ENCODE peak calls at places on chromosomes 16 and 17, in four cellular contexts. S is A549, L is GM12878, Z is HepG2. T is an unnamed sample.

GRCh38 chr17:6381052-6381451 is 53.9 kb downstream of the AIPL1 start:
- DNase-seq in S (peak), L (no peak), Z (no peak), T (no peak)

GRCh38 chr17:50835563-50836231 is at the start of gene WFIKKN2:
- DNase-seq in S (no peak), L (no peak), Z (no peak), T (no peak)

GRCh38 chr17:43945074-43945824 is 3.0 kb upstream of the PPY start:
- DNase-seq in S (no peak), L (no peak), Z (no peak), T (no peak)

GRCh38 chr17:67126983-67127382 is 82.6 kb downstream of the CACNG1 start:
- DNase-seq in S (no peak), L (no peak), Z (no peak), T (no peak)

GRCh38 chr17:18224053-18224427 is 1.4 kb upstream of the LLGL1 start:
- DNase-seq in S (no peak), L (no peak), Z (peak), T (no peak)

GRCh38 chr16:66605177-66605999 is 884 bp downstream of the CMTM3 start:
- DNase-seq in S (peak), L (no peak), Z (peak), T (peak)

GRCh38 chr16:89171216-89172170 is at the start of gene CDH15:
- DNase-seq in S (peak), L (peak), Z (peak), T (peak)

GRCh38 chr16:21653571-21653970 is 1.2 kb upstream of the IGSF6 start:
- DNase-seq in S (no peak), L (no peak), Z (no peak), T (no peak)

GRCh38 chr17:83189673-83190385 is 110.4 kb downstream of the METRNL start:
- DNase-seq in S (no peak), L (no peak), Z (peak), T (no peak)

GRCh38 chr16:13262270-13263090 is 361.1 kb downstream of the SHISA9 start:
- DNase-seq in S (no peak), L (no peak), Z (no peak), T (no peak)

GRCh38 chr17:30600830-30601494 is 123.8 kb downstream of the GOSR1 start:
- DNase-seq in S (peak), L (no peak), Z (no peak), T (peak)

GRCh38 chr17:80692931-80693467 is 148.4 kb downstream of the RPTOR start:
- DNase-seq in S (no peak), L (no peak), Z (no peak), T (peak)

GRCh38 chr16:14101415-14101814 is 30.3 kb downstream of the MRTFB start:
- DNase-seq in S (no peak), L (no peak), Z (no peak), T (no peak)

GRCh38 chr16:648071-648785 is 937 bp upstream of the WDR90 start:
- DNase-seq in S (no peak), L (no peak), Z (peak), T (peak)

GRCh38 chr16:3401719-3402397 is 843 bp downstream of the ZNF174 start:
- DNase-seq in S (peak), L (no peak), Z (peak), T (peak)

DNA sequence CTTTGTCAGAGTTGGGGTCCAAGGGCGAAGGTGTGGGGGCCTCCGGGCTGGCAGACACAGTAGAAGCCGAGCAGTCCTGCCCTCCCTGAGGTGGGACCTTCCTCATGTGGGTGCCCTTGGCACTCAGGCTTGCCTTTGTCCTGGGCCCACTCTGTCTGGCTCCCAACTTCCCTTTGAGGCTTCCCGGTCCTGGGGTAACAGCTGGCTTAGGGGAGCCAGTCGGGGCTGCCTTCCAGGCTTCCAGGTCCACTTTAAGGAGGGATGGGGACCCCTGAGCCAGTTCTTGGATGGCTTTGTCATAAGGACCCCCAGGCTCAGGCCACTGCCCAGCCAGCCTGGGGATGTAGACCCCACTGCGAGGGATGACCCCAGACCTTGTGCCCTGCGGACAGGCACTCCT is 7.8 kb downstream of the GAS2L2 start:
- DNase-seq in S (no peak), L (no peak), Z (no peak), T (peak)
- TF ChIP-seq PBX3 in S (no peak), L (no peak), Z (no peak), T (no peak)

GRCh38 chr17:32525116-32525515 is 38.3 kb downstream of the CDK5R1 start:
- DNase-seq in S (no peak), L (no peak), Z (no peak), T (no peak)

GRCh38 chr17:32528825-32529224 is 42.0 kb downstream of the CDK5R1 start:
- DNase-seq in S (no peak), L (no peak), Z (no peak), T (no peak)

GRCh38 chr17:32527146-32527545 is 40.4 kb downstream of the CDK5R1 start:
- DNase-seq in S (no peak), L (no peak), Z (no peak), T (no peak)

GRCh38 chr17:32533296-32533695 is 46.5 kb downstream of the CDK5R1 start:
- DNase-seq in S (no peak), L (no peak), Z (no peak), T (no peak)

GRCh38 chr17:32529604-32530003 is 42.8 kb downstream of the CDK5R1 start:
- DNase-seq in S (no peak), L (no peak), Z (no peak), T (no peak)
- TF ChIP-seq PBX3 in S (no peak), L (no peak), Z (no peak), T (no peak)

GRCh38 chr17:76248013-76248782 is 7.9 kb upstream of the RNF157 start:
- DNase-seq in S (no peak), L (no peak), Z (no peak), T (no peak)
- TF ChIP-seq PBX3 in S (no peak), L (no peak), Z (no peak), T (no peak)

GRCh38 chr17:7549401-7550055 is 670 bp downstream of the TNFSF12 start:
- DNase-seq in S (no peak), L (no peak), Z (no peak), T (no peak)
- TF ChIP-seq PBX3 in S (no peak), L (no peak), Z (no peak), T (no peak)

GRCh38 chr17:74759941-74760340 is 11.5 kb downstream of the NHERF1 start:
- DNase-seq in S (no peak), L (no peak), Z (no peak), T (peak)
- TF ChIP-seq PBX3 in S (no peak), L (no peak), Z (no peak), T (no peak)

DNA sequence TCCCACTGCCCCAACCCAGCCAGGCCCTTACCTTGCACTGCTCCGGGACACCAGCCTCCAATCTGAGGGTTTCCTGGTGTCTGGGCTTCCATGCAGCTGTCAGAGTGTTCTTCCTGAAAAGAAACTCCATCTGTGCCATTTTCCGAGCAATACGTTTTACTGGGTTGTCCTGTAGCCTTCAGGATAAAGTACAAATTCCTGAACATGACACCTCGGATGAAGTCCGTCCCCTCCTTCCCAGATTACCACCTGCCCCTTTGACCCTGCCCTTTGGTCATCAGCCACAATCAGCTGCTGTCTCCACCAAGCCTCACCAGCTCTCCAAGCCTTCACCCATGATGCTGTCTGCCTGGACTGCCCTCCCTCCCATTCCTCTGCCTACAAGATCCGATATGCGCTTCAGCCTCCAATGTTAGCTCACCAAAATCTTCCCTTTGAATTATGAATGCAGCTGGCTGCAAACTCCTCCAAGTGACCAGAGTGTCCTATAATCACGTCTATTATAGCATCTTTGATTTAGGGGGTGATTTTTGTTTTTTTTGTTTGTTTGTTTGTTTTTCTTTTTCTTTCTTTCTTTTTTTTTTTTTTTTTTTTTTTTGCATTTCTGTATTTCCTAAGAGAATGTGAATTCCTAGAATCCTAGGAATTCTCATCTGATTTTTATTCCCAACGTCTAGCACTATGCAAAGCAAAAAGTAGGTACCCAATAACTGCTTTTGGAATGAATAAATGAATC is 60.6 kb upstream of the KIFC3 start:
- DNase-seq in S (peak), L (no peak), Z (peak), T (no peak)
- TF ChIP-seq PBX3 in S (peak), L (no peak), Z (no peak), T (no peak)

GRCh38 chr16:4724661-4725270 is 9.3 kb downstream of the ANKS3 start:
- DNase-seq in S (no peak), L (no peak), Z (no peak), T (no peak)
- TF ChIP-seq PBX3 in S (no peak), L (no peak), Z (no peak), T (no peak)